ENCODE peak calls at places on chromosomes 3 and 15, in seven cellular contexts. T is GM12865, I is choroid plexus epithelial cell, E is AG09309, V is body of pancreas, R is psoas muscle, F is left ventricle myocardium inferior. B is an unnamed sample.

GRCh38 chr15:90190606-90191343 is 10.4 kb upstream of the SEMA4B start:
- DNase-seq in T (peak; percentile 78), I (no peak), E (no peak), V (peak; percentile 24), R (no peak), F (no peak), B (no peak)

GRCh38 chr15:57505949-57506391 is 85.7 kb upstream of the MYZAP start:
- DNase-seq in T (no peak), I (peak; percentile 77), E (no peak), V (peak; percentile 92), R (no peak), F (peak; percentile 48), B (no peak)

GRCh38 chr3:71713041-71713440 is 12.2 kb downstream of the EIF4E3 start:
- DNase-seq in T (no peak), I (no peak), E (no peak), V (no peak), R (no peak), F (no peak), B (no peak)

GRCh38 chr3:60641354-60641753 is 609.9 kb downstream of the FHIT start:
- DNase-seq in T (no peak), I (no peak), E (no peak), V (no peak), R (no peak), F (no peak), B (no peak)

GRCh38 chr15:60477991-60478632 is 830 bp downstream of the ICE2 start:
- DNase-seq in T (peak; percentile 31), I (peak; percentile 44), E (no peak), V (no peak), R (no peak), F (no peak), B (no peak)

GRCh38 chr3:172467170-172467824 is 19.0 kb upstream of the GHSR start:
- DNase-seq in T (no peak), I (peak; percentile 67), E (peak; percentile 5), V (no peak), R (no peak), F (no peak), B (no peak)

GRCh38 chr15:73369073-73369694 is 426 bp upstream of the HCN4 start:
- DNase-seq in T (no peak), I (no peak), E (no peak), V (no peak), R (no peak), F (no peak), B (no peak)

GRCh38 chr3:72997421-72997961 is 880 bp downstream of the PPP4R2 start:
- DNase-seq in T (peak; percentile 66), I (peak; percentile 78), E (peak; percentile 25), V (peak; percentile 11), R (no peak), F (no peak), B (no peak)

GRCh38 chr3:172787746-172788145 is 37.2 kb downstream of the ECT2 start:
- DNase-seq in T (no peak), I (peak; percentile 62), E (no peak), V (no peak), R (no peak), F (no peak), B (no peak)

GRCh38 chr15:42060797-42061196 is 33.6 kb downstream of the PLA2G4D start:
- DNase-seq in T (no peak), I (no peak), E (no peak), V (peak; percentile 88), R (no peak), F (no peak), B (no peak)

GRCh38 chr3:43071313-43071893 is 34.5 kb downstream of the POMGNT2 start:
- DNase-seq in T (no peak), I (peak; percentile 7), E (no peak), V (no peak), R (no peak), F (no peak), B (no peak)

GRCh38 chr3:193149998-193150397 is 91.0 kb upstream of the PLAAT1 start:
- DNase-seq in T (no peak), I (no peak), E (no peak), V (no peak), R (no peak), F (no peak), B (no peak)

GRCh38 chr3:2156244-2156847 is 57.7 kb downstream of the CNTN4 start:
- DNase-seq in T (peak; percentile 29), I (peak; percentile 1), E (no peak), V (peak; percentile 39), R (no peak), F (no peak), B (no peak)

GRCh38 chr3:153379516-153379915 is 217.5 kb downstream of the RAP2B start:
- DNase-seq in T (no peak), I (peak; percentile 29), E (no peak), V (no peak), R (no peak), F (no peak), B (no peak)

GRCh38 chr3:123627673-123628670 is 43.1 kb upstream of the HACD2 start:
- DNase-seq in T (no peak), I (no peak), E (no peak), V (peak; percentile 92), R (no peak), F (peak; percentile 38), B (no peak)

GRCh38 chr3:88807471-88808090 is 299.8 kb upstream of the EPHA3 start:
- DNase-seq in T (no peak), I (peak; percentile 83), E (no peak), V (no peak), R (no peak), F (no peak), B (no peak)

GRCh38 chr3:29430558-29430971 is 149.7 kb downstream of the RBMS3 start:
- DNase-seq in T (no peak), I (peak; percentile 85), E (peak; percentile 28), V (no peak), R (no peak), F (no peak), B (no peak)

GRCh38 chr3:46019707-46020106 is 7.6 kb downstream of the XCR1 start:
- DNase-seq in T (no peak), I (no peak), E (no peak), V (no peak), R (no peak), F (no peak), B (no peak)

GRCh38 chr3:14127106-14127505 is 2.3 kb downstream of the TMEM43 start:
- DNase-seq in T (no peak), I (no peak), E (no peak), V (no peak), R (no peak), F (no peak), B (peak; percentile 10)

GRCh38 chr3:138297059-138297607 is 32.5 kb downstream of the NME9 start:
- DNase-seq in T (no peak), I (no peak), E (no peak), V (no peak), R (no peak), F (no peak), B (no peak)

GRCh38 chr3:13075318-13075717 is 2.1 kb upstream of the IQSEC1 start:
- DNase-seq in T (no peak), I (no peak), E (no peak), V (no peak), R (no peak), F (no peak), B (no peak)

GRCh38 chr15:76310470-76311070 is 699 bp downstream of the ETFA start:
- DNase-seq in T (peak; percentile 33), I (peak; percentile 18), E (no peak), V (no peak), R (no peak), F (no peak), B (peak; percentile 48)

GRCh38 chr3:107683447-107683846 is 160.7 kb downstream of the BBX start:
- DNase-seq in T (no peak), I (peak; percentile 66), E (no peak), V (no peak), R (no peak), F (no peak), B (no peak)

GRCh38 chr3:186826316-186826977 is 16.1 kb upstream of the ADIPOQ start:
- DNase-seq in T (peak; percentile 24), I (no peak), E (no peak), V (peak; percentile 14), R (no peak), F (no peak), B (no peak)

GRCh38 chr3:69388241-69388640 is 2.4 kb upstream of the FRMD4B start:
- DNase-seq in T (no peak), I (no peak), E (no peak), V (no peak), R (no peak), F (no peak), B (no peak)

DNA sequence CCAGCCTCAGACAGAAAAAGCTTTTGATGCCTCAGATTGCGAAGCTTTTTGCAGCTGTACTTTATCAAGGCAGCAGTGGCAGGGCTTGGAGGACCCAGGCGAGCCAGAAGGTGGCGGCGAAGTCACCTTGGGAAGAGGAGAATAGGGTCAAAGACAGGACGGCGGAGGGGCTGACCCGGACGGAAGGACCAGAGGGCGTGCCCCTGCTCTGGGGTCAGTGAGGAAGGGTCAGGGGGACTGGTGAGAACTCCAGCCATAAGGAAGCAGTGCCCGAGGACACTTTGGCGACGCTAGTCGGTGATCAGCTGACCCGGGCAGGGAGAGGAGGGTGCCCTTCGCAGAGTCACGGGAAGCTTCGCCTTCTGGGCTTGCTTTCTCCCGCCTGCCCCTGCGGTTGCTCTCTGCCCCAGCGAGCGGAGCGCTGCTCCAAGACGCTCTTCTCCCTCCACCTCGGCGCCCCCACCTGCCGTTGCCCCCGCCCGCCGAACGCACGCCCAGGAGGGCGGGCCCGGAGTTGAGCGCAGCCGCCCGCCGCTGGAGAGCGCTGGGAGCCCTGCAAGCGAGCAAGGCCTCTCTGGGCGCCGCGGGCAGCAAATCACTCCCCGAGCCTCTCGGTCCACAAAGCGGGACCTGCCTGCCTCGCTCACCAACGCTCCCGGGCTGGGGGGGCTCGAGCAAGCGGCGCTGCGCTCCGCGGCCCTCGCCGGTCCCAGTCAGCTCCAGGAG is 1.4 kb downstream of the CADPS start:
- DNase-seq in T (peak; percentile 9), I (no peak), E (no peak), V (peak; percentile 58), R (peak; percentile 46), F (peak; percentile 58), B (peak; percentile 55)
- TF ChIP-seq CTCF in T (peak; percentile 6), I (no peak), E (peak; percentile 32), V (peak; percentile 46), R (no peak), F (no peak), B (no peak)

GRCh38 chr15:35522061-35522460 is 23.9 kb downstream of the DPH6 start:
- DNase-seq in T (no peak), I (peak; percentile 51), E (no peak), V (no peak), R (no peak), F (no peak), B (no peak)
- TF ChIP-seq CTCF in T (no peak), I (peak; percentile 42), E (peak; percentile 18), V (no peak), R (no peak), F (peak; percentile 28), B (no peak)

DNA sequence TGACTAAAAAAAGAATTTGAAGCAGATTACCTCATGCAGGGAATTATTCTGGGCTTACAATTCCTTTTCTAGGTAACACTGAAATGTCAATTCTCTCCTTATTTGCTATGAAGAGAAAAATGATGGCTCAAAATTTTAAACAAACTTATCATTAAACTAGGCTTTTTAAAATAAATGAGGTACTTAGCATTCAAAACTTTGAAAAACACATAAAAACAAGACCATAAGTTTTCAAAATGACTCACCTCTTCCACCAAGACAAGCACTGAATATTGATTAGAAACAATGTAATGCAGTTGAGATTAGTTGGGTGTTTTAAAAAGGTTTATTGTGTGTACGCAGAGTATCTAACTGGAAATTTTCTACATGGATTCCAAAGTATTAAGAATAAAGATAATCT is 154.6 kb downstream of the ADAM10 start:
- DNase-seq in T (no peak), I (no peak), E (no peak), V (no peak), R (no peak), F (no peak), B (no peak)
- TF ChIP-seq CTCF in T (no peak), I (no peak), E (no peak), V (no peak), R (no peak), F (no peak), B (no peak)

GRCh38 chr3:11847607-11848006 is 922 bp upstream of the TAMM41 start:
- DNase-seq in T (no peak), I (no peak), E (no peak), V (no peak), R (no peak), F (no peak), B (no peak)
- TF ChIP-seq CTCF in T (no peak), I (peak; percentile 21), E (no peak), V (no peak), R (no peak), F (no peak), B (no peak)